ENCODE peak calls at places on chromosome 15, in nine cellular contexts. Q is GM23248, G is HCT116, H is neural progenitor cell, O is GM23338, I is MM.1S, C is PC-3, A is SK-N-SH, N is hepatocyte. K is an unnamed sample.

GRCh38 chr15:78540955-78541743 is 905 bp downstream of the PSMA4 start:
- DNase-seq in Q (peak), G (no peak), H (no peak), O (no peak), I (no peak), C (peak), A (peak), N (no peak), K (peak)

GRCh38 chr15:96053039-96054021 is 277.2 kb upstream of the NR2F2 start:
- DNase-seq in Q (peak), G (peak), H (peak), O (peak), I (peak), C (peak), A (peak), N (peak), K (no peak)

GRCh38 chr15:32844118-32844711 is 126.4 kb downstream of the GREM1 start:
- DNase-seq in Q (peak), G (peak), H (peak), O (peak), I (peak), C (peak), A (peak), N (peak), K (peak)

GRCh38 chr15:32042269-32042996 is 12.1 kb downstream of the CHRNA7 start:
- DNase-seq in Q (peak), G (peak), H (no peak), O (no peak), I (no peak), C (peak), A (peak), N (peak), K (no peak)

GRCh38 chr15:89136818-89137772 is 48.8 kb downstream of the ABHD2 start:
- DNase-seq in Q (peak), G (no peak), H (no peak), O (no peak), I (no peak), C (no peak), A (no peak), N (no peak), K (no peak)

GRCh38 chr15:64919721-64920120 is 8.0 kb downstream of the ANKDD1A start:
- DNase-seq in Q (no peak), G (no peak), H (no peak), O (no peak), I (no peak), C (no peak), A (peak), N (no peak), K (no peak)

GRCh38 chr15:97759363-97759762 is 201.1 kb upstream of the ARRDC4 start:
- DNase-seq in Q (peak), G (no peak), H (no peak), O (no peak), I (no peak), C (peak), A (no peak), N (no peak), K (no peak)

GRCh38 chr15:66948294-66948693 is 117.1 kb upstream of the SMAD3 start:
- DNase-seq in Q (peak), G (no peak), H (no peak), O (no peak), I (peak), C (peak), A (no peak), N (peak), K (no peak)

GRCh38 chr15:83837946-83838571 is 184.1 kb downstream of the ADAMTSL3 start:
- DNase-seq in Q (peak), G (peak), H (peak), O (peak), I (peak), C (peak), A (peak), N (peak), K (peak)

GRCh38 chr15:26082069-26082832 is 219.1 kb upstream of the ATP10A start:
- DNase-seq in Q (peak), G (no peak), H (peak), O (peak), I (peak), C (peak), A (peak), N (peak), K (peak)

GRCh38 chr15:78422571-78423340 is 15.3 kb upstream of the IREB2 start:
- DNase-seq in Q (peak), G (peak), H (peak), O (peak), I (peak), C (peak), A (peak), N (peak), K (peak)

GRCh38 chr15:78193731-78194567 is 40.4 kb downstream of the ACSBG1 start:
- DNase-seq in Q (no peak), G (no peak), H (no peak), O (no peak), I (no peak), C (no peak), A (no peak), N (no peak), K (no peak)

GRCh38 chr15:25737218-25737643 is 125.9 kb downstream of the ATP10A start:
- DNase-seq in Q (peak), G (no peak), H (no peak), O (no peak), I (no peak), C (no peak), A (no peak), N (no peak), K (no peak)

GRCh38 chr15:61393949-61394348 is 164.8 kb upstream of the RORA start:
- DNase-seq in Q (no peak), G (no peak), H (no peak), O (no peak), I (peak), C (no peak), A (no peak), N (no peak), K (no peak)

GRCh38 chr15:39578851-39579486 is 1.9 kb upstream of the THBS1 start:
- DNase-seq in Q (peak), G (no peak), H (peak), O (peak), I (no peak), C (no peak), A (no peak), N (no peak), K (no peak)

GRCh38 chr15:77837649-77838025 is 204.9 kb upstream of the LINGO1 start:
- DNase-seq in Q (no peak), G (no peak), H (no peak), O (no peak), I (no peak), C (no peak), A (no peak), N (no peak), K (no peak)

GRCh38 chr15:77419050-77419835 is 661 bp downstream of the PEAK1 start:
- DNase-seq in Q (peak), G (no peak), H (peak), O (peak), I (peak), C (peak), A (peak), N (peak), K (no peak)

GRCh38 chr15:69823223-69823907 is 274.4 kb downstream of the TLE3 start:
- DNase-seq in Q (peak), G (peak), H (no peak), O (no peak), I (no peak), C (peak), A (peak), N (peak), K (peak)

GRCh38 chr15:47523669-47524068 is 193.6 kb upstream of the SEMA6D start:
- DNase-seq in Q (peak), G (no peak), H (no peak), O (no peak), I (no peak), C (no peak), A (no peak), N (no peak), K (no peak)

GRCh38 chr15:69154026-69154425 is 6.4 kb upstream of the GLCE start:
- DNase-seq in Q (no peak), G (no peak), H (no peak), O (no peak), I (no peak), C (no peak), A (no peak), N (no peak), K (no peak)

GRCh38 chr15:44034933-44035624 is 160.0 kb downstream of the FRMD5 start:
- DNase-seq in Q (peak), G (no peak), H (no peak), O (no peak), I (peak), C (peak), A (no peak), N (no peak), K (no peak)

GRCh38 chr15:90677807-90678790 is 39.0 kb upstream of the BLM start:
- DNase-seq in Q (no peak), G (no peak), H (no peak), O (no peak), I (peak), C (peak), A (no peak), N (no peak), K (peak)

GRCh38 chr15:90679959-90680358 is 37.2 kb upstream of the BLM start:
- DNase-seq in Q (no peak), G (no peak), H (no peak), O (no peak), I (no peak), C (no peak), A (no peak), N (no peak), K (no peak)

GRCh38 chr15:90681056-90681455 is 36.1 kb upstream of the BLM start:
- DNase-seq in Q (no peak), G (no peak), H (no peak), O (no peak), I (no peak), C (no peak), A (no peak), N (no peak), K (no peak)

GRCh38 chr15:90681480-90681879 is 35.7 kb upstream of the BLM start:
- DNase-seq in Q (peak), G (no peak), H (no peak), O (no peak), I (no peak), C (peak), A (no peak), N (no peak), K (no peak)

GRCh38 chr15:90680371-90680935 is 36.7 kb upstream of the BLM start:
- DNase-seq in Q (peak), G (no peak), H (no peak), O (no peak), I (no peak), C (peak), A (no peak), N (no peak), K (no peak)
- H2AFZ ChIP-seq in Q (peak), G (no peak), H (no peak), O (no peak), I (no peak), C (peak), A (peak), N (no peak), K (no peak)

DNA sequence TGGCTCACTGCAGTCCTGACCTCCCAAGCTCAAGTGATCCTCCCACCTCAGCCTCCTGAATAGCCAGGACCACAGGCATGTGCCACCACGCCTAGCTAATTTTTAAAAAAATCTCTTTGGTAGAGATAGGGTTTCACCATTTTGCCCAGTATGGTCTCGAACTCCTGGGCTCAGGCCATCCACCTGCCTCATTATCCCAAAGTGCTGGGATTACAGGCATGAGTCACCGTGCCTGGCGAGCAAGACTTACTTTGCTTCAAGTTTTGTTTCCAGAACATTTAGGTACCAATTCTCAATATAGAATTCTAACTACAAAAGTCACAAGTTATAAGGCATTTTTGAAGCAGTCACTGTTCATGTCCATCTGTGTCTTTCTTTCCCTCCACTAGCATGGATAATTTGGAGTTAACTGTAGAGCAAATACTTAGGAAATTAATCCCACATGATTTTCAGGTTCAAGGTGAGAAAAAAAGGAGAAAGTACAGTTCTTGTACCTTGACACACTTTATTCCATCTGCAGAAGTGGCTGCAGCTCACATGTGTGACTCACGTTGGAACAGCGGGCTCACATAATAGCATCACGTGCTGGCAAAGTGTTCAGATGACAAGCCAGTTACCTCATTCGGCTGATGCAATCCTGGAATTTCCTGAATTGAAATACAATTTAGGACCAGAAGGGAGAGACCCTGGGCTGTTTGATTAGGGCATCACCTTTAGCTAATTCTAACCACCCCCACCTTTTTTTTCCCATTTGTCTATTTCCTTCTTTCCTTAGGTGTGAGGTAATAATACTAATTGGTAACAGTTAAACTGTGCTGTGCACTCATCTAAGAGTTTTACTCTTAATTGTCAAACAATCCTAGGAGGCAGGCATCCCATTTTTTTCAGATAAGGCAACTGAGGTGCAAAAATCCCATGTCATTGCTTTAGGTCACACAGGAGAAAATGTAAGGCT is 46.9 kb upstream of the NEDD4 start:
- DNase-seq in Q (peak), G (peak), H (peak), O (peak), I (no peak), C (peak), A (no peak), N (peak), K (no peak)
- TF ChIP-seq EZH2phosphoT487 in Q (no peak), G (no peak), H (no peak), O (no peak), I (no peak), C (no peak), A (no peak), N (no peak), K (no peak)

GRCh38 chr15:54618120-54618519 is 578.6 kb downstream of the RSL24D1 start:
- DNase-seq in Q (no peak), G (no peak), H (no peak), O (no peak), I (no peak), C (no peak), A (no peak), N (peak), K (no peak)

GRCh38 chr15:54619180-54619579 is 577.6 kb downstream of the RSL24D1 start:
- DNase-seq in Q (no peak), G (no peak), H (no peak), O (no peak), I (no peak), C (no peak), A (no peak), N (peak), K (no peak)

GRCh38 chr15:54620916-54621315 is 575.8 kb downstream of the RSL24D1 start:
- DNase-seq in Q (no peak), G (no peak), H (no peak), O (no peak), I (peak), C (no peak), A (no peak), N (no peak), K (no peak)
- H3K4me2 ChIP-seq in Q (no peak), G (no peak), H (no peak), O (no peak), I (peak), C (no peak), A (no peak), N (no peak), K (no peak)

GRCh38 chr15:84979651-84980050 is 2.0 kb upstream of the PDE8A start:
- DNase-seq in Q (no peak), G (no peak), H (peak), O (peak), I (no peak), C (no peak), A (no peak), N (peak), K (no peak)
- H2AFZ ChIP-seq in Q (peak), G (peak), H (peak), O (peak), I (peak), C (peak), A (no peak), N (peak), K (peak)

DNA sequence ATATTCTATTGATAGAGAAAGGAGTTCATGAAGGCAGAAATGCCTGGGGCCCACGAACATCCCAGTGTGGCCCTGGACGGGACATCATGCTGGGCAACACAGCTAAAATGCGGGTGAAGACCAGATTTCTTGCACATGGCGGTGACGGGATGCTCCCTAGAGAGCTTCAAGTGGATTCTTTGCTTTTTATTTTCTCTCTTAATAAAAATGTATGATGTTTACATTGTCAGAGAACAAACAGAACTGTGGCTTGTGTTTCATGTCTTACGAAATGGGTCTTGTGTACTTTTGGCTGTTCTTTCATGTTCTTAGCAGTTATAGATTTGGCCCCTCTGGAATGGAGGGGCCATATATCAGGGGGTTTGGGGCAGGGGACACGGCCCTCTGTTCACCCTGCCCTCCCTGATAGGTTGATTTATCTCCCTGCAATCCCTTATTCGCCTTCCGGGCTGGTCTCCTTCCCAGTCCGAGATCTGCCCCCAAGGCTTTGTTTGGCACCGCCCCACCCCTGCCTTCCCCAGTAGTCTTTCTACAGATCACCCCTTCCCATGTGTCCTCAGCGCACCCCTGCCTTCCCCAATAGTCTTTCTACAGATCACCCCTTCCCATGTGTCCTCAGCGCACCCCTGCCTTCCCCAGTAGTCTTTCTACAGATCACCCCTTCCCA is 68.6 kb upstream of the CGNL1 start:
- DNase-seq in Q (no peak), G (no peak), H (no peak), O (no peak), I (no peak), C (peak), A (no peak), N (no peak), K (no peak)
- TF ChIP-seq EZH2phosphoT487 in Q (no peak), G (no peak), H (no peak), O (no peak), I (no peak), C (no peak), A (no peak), N (no peak), K (no peak)